ENCODE peak calls at places on chromosomes 1 and 21, in seven cellular contexts. Q is NCI-H1105 treated with DMSO at 0.1 percent for 48 hours, D is GM10248, X is iris pigment epithelial cell, U is B cell, T is fibroblast of the conjunctiva, C is caudate nucleus. E is an unnamed sample.

GRCh38 chr21:36643374-36644250 is 55.3 kb upstream of the SIM2 start:
- DNase-seq in Q (no peak), T (no peak), C (no peak), U (no peak), D (no peak), X (peak; percentile 24), E (no peak)

GRCh38 chr1:42343049-42343448 is 8.0 kb upstream of the FOXJ3 start:
- DNase-seq in D (no peak), C (no peak), X (no peak), Q (no peak), T (no peak), U (no peak), E (no peak)

GRCh38 chr1:209576798-209577197 is 6.7 kb upstream of the CAMK1G start:
- DNase-seq in C (no peak), Q (peak; percentile 37), X (peak; percentile 53), T (peak; percentile 31), U (peak; percentile 62), D (peak; percentile 80), E (peak; percentile 66)

GRCh38 chr1:56411484-56412180 is 167.7 kb downstream of the PLPP3 start:
- DNase-seq in U (no peak), Q (no peak), D (no peak), C (no peak), T (no peak), X (no peak), E (no peak)

GRCh38 chr1:14095001-14095400 is 395.0 kb downstream of the PRDM2 start:
- DNase-seq in T (no peak), X (no peak), C (no peak), D (peak; percentile 15), U (no peak), Q (peak; percentile 52), E (peak; percentile 28)

GRCh38 chr1:226495716-226496115 is 52.8 kb upstream of the STUM start:
- DNase-seq in X (no peak), U (no peak), Q (no peak), T (no peak), C (no peak), D (no peak), E (no peak)

GRCh38 chr1:160795951-160796383 is at the start of gene LY9:
- DNase-seq in Q (no peak), T (no peak), C (no peak), X (no peak), D (peak; percentile 74), U (peak; percentile 72), E (peak; percentile 77)

GRCh38 chr1:7117599-7118281 is 332.5 kb downstream of the CAMTA1 start:
- DNase-seq in T (peak; percentile 81), D (no peak), U (no peak), X (peak; percentile 92), C (no peak), Q (no peak), E (no peak)

GRCh38 chr21:17491716-17492414 is 21.0 kb upstream of the CXADR start:
- DNase-seq in C (no peak), X (peak; percentile 100), U (no peak), Q (no peak), D (no peak), T (peak; percentile 96), E (no peak)

GRCh38 chr1:218456449-218456848 is 111.3 kb downstream of the TGFB2 start:
- DNase-seq in X (no peak), T (no peak), C (no peak), U (no peak), D (no peak), Q (no peak), E (no peak)

GRCh38 chr1:112881742-112882127 is 74.3 kb downstream of the SLC16A1 start:
- DNase-seq in Q (no peak), T (no peak), X (no peak), C (no peak), D (no peak), U (no peak), E (no peak)

GRCh38 chr1:62082456-62083363 is 111.9 kb upstream of the L1TD1 start:
- DNase-seq in Q (peak; percentile 31), C (no peak), X (peak; percentile 40), U (peak; percentile 35), D (peak; percentile 49), T (peak; percentile 13), E (peak; percentile 37)

GRCh38 chr1:80731241-80731894 is 1069.4 kb upstream of the ADGRL2 start:
- DNase-seq in X (no peak), Q (peak; percentile 16), C (no peak), T (no peak), D (no peak), U (no peak), E (no peak)

GRCh38 chr1:77347646-77348045 is 65.8 kb downstream of the AK5 start:
- DNase-seq in X (peak; percentile 99), D (no peak), Q (no peak), T (peak; percentile 81), U (no peak), C (no peak), E (no peak)